ENCODE peak calls at places on chromosomes 13 and 19, in five cellular contexts. M, H, G, N and E are unnamed samples.

GRCh38 chr13:30355405-30355741 is 48.0 kb upstream of the KATNAL1 start:
- DNase-seq in M (no peak), H (no peak), G (no peak), N (no peak), E (peak)

GRCh38 chr19:45577111-45577905 is 7.3 kb downstream of the OPA3 start:
- DNase-seq in M (no peak), H (no peak), G (peak), N (no peak), E (no peak)

GRCh38 chr13:43528992-43529391 is 257.8 kb downstream of the ENOX1 start:
- DNase-seq in M (no peak), H (peak), G (peak), N (no peak), E (no peak)

GRCh38 chr13:110616103-110617101 is 1.1 kb downstream of the NAXD start:
- DNase-seq in M (no peak), H (peak), G (peak), N (peak), E (peak)

GRCh38 chr13:20713751-20714150 is 10.3 kb downstream of the IL17D start:
- DNase-seq in M (peak), H (no peak), G (peak), N (no peak), E (no peak)

GRCh38 chr13:25167775-25168174 is 4.3 kb downstream of the AMER2 start:
- DNase-seq in M (no peak), H (no peak), G (no peak), N (no peak), E (no peak)

GRCh38 chr19:40241809-40242384 is 15.4 kb upstream of the CCNP start:
- DNase-seq in M (peak), H (no peak), G (no peak), N (peak), E (no peak)

GRCh38 chr13:20049558-20050473 is 91.3 kb downstream of the ZMYM2 start:
- DNase-seq in M (no peak), H (no peak), G (no peak), N (no peak), E (no peak)

GRCh38 chr19:44747739-44748425 is 626 bp upstream of the BCL3 start:
- DNase-seq in M (no peak), H (peak), G (peak), N (no peak), E (no peak)

GRCh38 chr13:80339578-80339840 is 1.4 kb downstream of the SPRY2 start:
- DNase-seq in M (no peak), H (no peak), G (no peak), N (no peak), E (no peak)

GRCh38 chr19:3338541-3339181 is 27.7 kb upstream of the NFIC start:
- DNase-seq in M (no peak), H (peak), G (no peak), N (no peak), E (peak)

GRCh38 chr19:32673573-32673972 is 1.4 kb downstream of the ANKRD27 start:
- DNase-seq in M (no peak), H (no peak), G (no peak), N (no peak), E (no peak)

GRCh38 chr13:35573639-35574038 is 97.2 kb upstream of the MAB21L1 start:
- DNase-seq in M (no peak), H (peak), G (no peak), N (no peak), E (no peak)

GRCh38 chr13:38386421-38386820 is 36.8 kb downstream of the UFM1 start:
- DNase-seq in M (no peak), H (no peak), G (peak), N (no peak), E (no peak)

GRCh38 chr19:13062317-13062716 is 40.3 kb downstream of the LYL1 start:
- DNase-seq in M (no peak), H (no peak), G (no peak), N (no peak), E (no peak)

GRCh38 chr13:78133511-78133910 is 214.9 kb upstream of the EDNRB start:
- DNase-seq in M (no peak), H (no peak), G (no peak), N (no peak), E (no peak)

GRCh38 chr13:36553501-36553900 is 120.3 kb upstream of the SERTM1 start:
- DNase-seq in M (no peak), H (no peak), G (no peak), N (no peak), E (no peak)

GRCh38 chr13:37868691-37869505 is 674 bp downstream of the TRPC4 start:
- DNase-seq in M (no peak), H (peak), G (peak), N (no peak), E (no peak)

GRCh38 chr13:32811297-32811800 is 204.9 kb upstream of the KL start:
- DNase-seq in M (no peak), H (peak), G (peak), N (no peak), E (no peak)

GRCh38 chr19:17490411-17490810 is 20.1 kb downstream of the SLC27A1 start:
- DNase-seq in M (no peak), H (no peak), G (no peak), N (no peak), E (peak)

GRCh38 chr19:8240274-8241229 is 31.4 kb downstream of the CERS4 start:
- DNase-seq in M (peak), H (peak), G (peak), N (peak), E (peak)

GRCh38 chr13:44755872-44756271 is 179.7 kb upstream of the TSC22D1 start:
- DNase-seq in M (no peak), H (no peak), G (peak), N (no peak), E (no peak)

GRCh38 chr19:48484931-48485612 is 15.9 kb downstream of the CYTH2 start:
- DNase-seq in M (no peak), H (peak), G (no peak), N (no peak), E (no peak)

GRCh38 chr13:113971471-113972231 is 2.2 kb downstream of the C13orf46 start:
- DNase-seq in M (no peak), H (no peak), G (no peak), N (peak), E (no peak)

GRCh38 chr19:35328851-35329285 is at the start of gene CD22:
- DNase-seq in M (no peak), H (no peak), G (no peak), N (no peak), E (no peak)

GRCh38 chr19:36030264-36031148 is 2.2 kb downstream of the CLIP3 start:
- DNase-seq in M (no peak), H (peak), G (peak), N (no peak), E (no peak)

GRCh38 chr13:23766199-23766771 is 122.9 kb downstream of the MIPEP start:
- DNase-seq in M (no peak), H (no peak), G (no peak), N (no peak), E (no peak)

GRCh38 chr19:48396010-48396870 is 2.8 kb downstream of the GRIN2D start:
- DNase-seq in M (no peak), H (peak), G (no peak), N (no peak), E (no peak)

GRCh38 chr13:95452376-95452775 is 100.1 kb upstream of the CLDN10 start:
- DNase-seq in M (no peak), H (no peak), G (no peak), N (no peak), E (no peak)

GRCh38 chr13:107866666-107867623 is 348.4 kb downstream of the LIG4 start:
- DNase-seq in M (peak), H (peak), G (peak), N (no peak), E (no peak)

GRCh38 chr13:80010286-80010831 is 330.6 kb downstream of the SPRY2 start:
- DNase-seq in M (peak), H (no peak), G (no peak), N (no peak), E (no peak)

GRCh38 chr13:30551194-30551593 is 66.5 kb upstream of the USPL1 start:
- DNase-seq in M (no peak), H (peak), G (peak), N (no peak), E (no peak)

GRCh38 chr13:30846844-30847243 is 59.2 kb upstream of the MEDAG start:
- DNase-seq in M (no peak), H (no peak), G (no peak), N (no peak), E (no peak)